ENCODE peak calls at places on chromosomes 4 and X, in six cellular contexts. I, S, F, X, R and C are unnamed samples.

GRCh38 chrX:122625821-122626220 is 558.3 kb upstream of the GRIA3 start:
- DNase-seq in I (no peak), S (no peak), F (no peak), X (no peak), R (no peak), C (no peak)

GRCh38 chr4:48275247-48275646 is 5.6 kb upstream of the TEC start:
- DNase-seq in I (peak), S (no peak), F (no peak), X (no peak), R (no peak), C (peak)

GRCh38 chr4:52822583-52823477 is 39.3 kb upstream of the RASL11B start:
- DNase-seq in I (no peak), S (no peak), F (no peak), X (no peak), R (no peak), C (no peak)

GRCh38 chr4:184529283-184529682 is 54.9 kb upstream of the IRF2 start:
- DNase-seq in I (no peak), S (no peak), F (no peak), X (no peak), R (no peak), C (no peak)

GRCh38 chrX:48800574-48801280 is 1.1 kb upstream of the HDAC6 start:
- DNase-seq in I (no peak), S (no peak), F (peak), X (no peak), R (no peak), C (no peak)

GRCh38 chr4:16024009-16024408 is 59.8 kb downstream of the PROM1 start:
- DNase-seq in I (no peak), S (peak), F (no peak), X (no peak), R (no peak), C (no peak)

GRCh38 chrX:110006826-110007375 is 4.0 kb downstream of the TMEM164 start:
- DNase-seq in I (no peak), S (no peak), F (no peak), X (no peak), R (no peak), C (no peak)

GRCh38 chrX:134732152-134732551 is 73.9 kb upstream of the PLAC1 start:
- DNase-seq in I (no peak), S (no peak), F (no peak), X (no peak), R (no peak), C (no peak)

GRCh38 chr4:150964754-150965153 is 50.3 kb downstream of the LRBA start:
- DNase-seq in I (no peak), S (no peak), F (no peak), X (no peak), R (no peak), C (no peak)

GRCh38 chrX:1425381-1425780 is 27.3 kb downstream of the ASMTL start:
- DNase-seq in I (no peak), S (no peak), F (no peak), X (no peak), R (no peak), C (no peak)

GRCh38 chrX:12360991-12361598 is 222.8 kb downstream of the FRMPD4 start:
- DNase-seq in I (peak), S (peak), F (no peak), X (no peak), R (no peak), C (no peak)

GRCh38 chr4:98778206-98778605 is 119.8 kb upstream of the TSPAN5 start:
- DNase-seq in I (peak), S (peak), F (no peak), X (no peak), R (no peak), C (peak)

GRCh38 chrX:103687696-103688191 is 1.2 kb upstream of the MORF4L2 start:
- DNase-seq in I (peak), S (peak), F (peak), X (peak), R (peak), C (peak)

GRCh38 chr4:85084371-85085170 is 118.1 kb upstream of the WDFY3 start:
- DNase-seq in I (peak), S (peak), F (peak), X (no peak), R (no peak), C (peak)

DNA sequence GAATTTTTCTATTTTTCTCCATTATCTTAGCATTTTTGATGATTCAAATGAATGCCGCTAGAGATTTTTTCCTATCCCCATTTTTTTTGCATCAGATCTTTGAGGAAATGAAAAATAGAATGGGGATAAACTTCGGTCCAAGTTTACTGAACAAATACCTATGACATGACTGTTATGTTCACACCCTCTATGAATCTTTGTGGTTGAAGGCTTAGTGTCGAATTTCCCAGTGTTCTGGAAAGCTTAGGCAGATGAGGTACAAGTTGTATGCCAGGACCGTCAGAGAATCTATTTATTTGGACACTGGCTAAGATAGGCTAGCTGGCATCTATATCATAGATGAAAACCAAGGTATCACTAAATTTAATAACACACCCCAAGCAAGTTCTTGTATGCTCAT is 123.4 kb downstream of the SPCS3 start:
- DNase-seq in I (peak), S (no peak), F (no peak), X (no peak), R (no peak), C (no peak)
- TF ChIP-seq JUN in I (no peak), S (no peak), F (no peak), X (no peak), R (no peak), C (no peak)

GRCh38 chrX:85115252-85115651 is 111.6 kb downstream of the APOOL start:
- DNase-seq in I (no peak), S (no peak), F (no peak), X (no peak), R (no peak), C (no peak)
- TF ChIP-seq JUN in I (no peak), S (no peak), F (no peak), X (no peak), R (no peak), C (no peak)

DNA sequence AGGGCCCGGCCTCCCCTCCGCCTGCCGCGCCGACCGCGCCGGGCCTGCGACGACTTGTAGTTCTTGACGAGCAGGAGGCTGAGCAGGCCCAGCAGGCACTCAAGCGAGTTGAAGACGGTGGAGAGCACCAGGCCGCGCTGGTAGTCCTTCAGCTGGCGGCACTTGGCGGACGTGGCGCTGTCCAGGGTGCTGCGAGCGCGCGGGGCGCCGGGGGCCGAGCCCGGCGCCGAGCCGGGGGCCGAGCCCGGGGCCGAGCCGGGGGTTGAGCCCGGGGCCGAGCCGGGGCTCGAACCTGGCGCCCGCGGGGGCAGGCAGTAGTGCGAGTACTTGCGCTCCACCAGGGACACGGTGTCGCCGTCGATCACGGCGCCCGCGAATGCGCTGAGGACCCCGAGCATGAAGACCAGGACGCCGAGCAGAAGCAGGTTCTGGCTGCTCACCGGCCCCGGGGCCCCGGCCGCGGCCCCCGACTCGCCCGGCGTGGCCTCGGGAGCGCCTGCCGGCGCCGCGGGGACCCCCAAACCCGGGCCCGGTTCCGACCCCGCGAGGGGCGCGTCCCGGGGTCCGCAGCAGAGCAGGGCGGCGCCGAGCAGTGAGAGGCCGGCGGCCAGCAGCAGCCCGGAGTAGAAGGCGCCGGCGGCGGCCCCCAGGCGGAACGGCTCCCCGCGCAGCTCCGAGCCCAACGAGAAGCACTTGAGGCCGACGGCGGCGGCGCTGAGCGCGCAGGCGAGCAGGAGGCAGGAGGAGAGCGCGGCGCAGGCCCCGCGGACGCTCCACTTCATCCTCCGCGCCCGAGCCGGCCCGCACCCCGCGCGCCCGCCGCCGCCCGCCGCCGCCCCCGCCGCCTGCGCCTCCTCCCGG is 584 bp downstream of the TMEM271 start:
- DNase-seq in I (no peak), S (peak), F (no peak), X (peak), R (peak), C (no peak)
- TF ChIP-seq JUN in I (no peak), S (no peak), F (no peak), X (peak), R (no peak), C (no peak)

GRCh38 chrX:21798677-21799219 is 40.7 kb upstream of the MBTPS2 start:
- DNase-seq in I (peak), S (no peak), F (no peak), X (no peak), R (no peak), C (peak)
- TF ChIP-seq JUN in I (no peak), S (no peak), F (no peak), X (no peak), R (no peak), C (no peak)

GRCh38 chr4:182261651-182262223 is 18.5 kb downstream of the TENM3 start:
- DNase-seq in I (no peak), S (no peak), F (no peak), X (no peak), R (no peak), C (no peak)
- TF ChIP-seq JUN in I (no peak), S (no peak), F (no peak), X (no peak), R (no peak), C (no peak)

GRCh38 chr4:72858328-72858727 is 211.2 kb downstream of the COX18 start:
- DNase-seq in I (peak), S (no peak), F (no peak), X (no peak), R (no peak), C (no peak)
- TF ChIP-seq JUN in I (no peak), S (no peak), F (no peak), X (no peak), R (no peak), C (no peak)

GRCh38 chrX:132648870-132649269 is 160.0 kb upstream of the MBNL3 start:
- DNase-seq in I (no peak), S (no peak), F (no peak), X (no peak), R (no peak), C (no peak)
- TF ChIP-seq JUN in I (no peak), S (no peak), F (no peak), X (no peak), R (no peak), C (no peak)

GRCh38 chrX:34371740-34372139 is 239.6 kb upstream of the FAM47A start:
- DNase-seq in I (no peak), S (peak), F (no peak), X (no peak), R (no peak), C (no peak)
- TF ChIP-seq JUN in I (no peak), S (peak), F (no peak), X (no peak), R (no peak), C (no peak)

GRCh38 chr4:41394362-41394960 is 137.7 kb downstream of the UCHL1 start:
- DNase-seq in I (no peak), S (no peak), F (no peak), X (no peak), R (no peak), C (no peak)

GRCh38 chr4:41389356-41389755 is 132.6 kb downstream of the UCHL1 start:
- DNase-seq in I (no peak), S (no peak), F (no peak), X (no peak), R (no peak), C (no peak)

GRCh38 chr4:41390661-41391060 is 133.9 kb downstream of the UCHL1 start:
- DNase-seq in I (no peak), S (no peak), F (no peak), X (no peak), R (no peak), C (no peak)

GRCh38 chr4:41396214-41396613 is 139.5 kb downstream of the UCHL1 start:
- DNase-seq in I (no peak), S (no peak), F (no peak), X (no peak), R (no peak), C (no peak)

GRCh38 chr4:41391271-41391670 is 134.5 kb downstream of the UCHL1 start:
- DNase-seq in I (no peak), S (no peak), F (no peak), X (no peak), R (no peak), C (no peak)
- TF ChIP-seq JUN in I (no peak), S (no peak), F (no peak), X (no peak), R (no peak), C (no peak)

DNA sequence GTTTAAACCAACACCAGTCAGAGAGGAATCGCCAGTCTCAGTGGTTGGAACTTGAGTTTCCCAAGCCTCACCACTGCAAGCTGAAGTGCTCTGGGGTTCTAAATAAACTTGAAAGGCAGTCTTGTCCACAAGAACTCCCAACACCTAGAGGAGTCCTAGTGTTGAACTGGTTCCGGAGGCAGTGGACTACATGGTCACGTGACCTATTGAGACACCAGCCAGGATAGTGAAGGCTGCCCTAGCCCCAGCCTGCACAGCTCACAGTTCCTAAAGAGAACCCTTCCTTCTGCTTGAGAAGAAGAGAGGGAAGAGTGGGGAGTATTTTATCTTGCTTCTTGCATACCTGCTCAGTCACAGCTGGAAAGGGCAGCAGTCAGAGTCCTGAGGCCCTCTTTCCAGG is 1012.7 kb upstream of the ADGRL3 start:
- DNase-seq in I (no peak), S (no peak), F (no peak), X (no peak), R (no peak), C (no peak)
- TF ChIP-seq JUN in I (no peak), S (no peak), F (no peak), X (no peak), R (no peak), C (no peak)